ENCODE peak calls at places on chromosome 9, in six cellular contexts. Z, M, Y, A, X and J are unnamed samples. For H3K4me1, the result is how much of the 10 kb centered on the place peaks cover.

GRCh38 chr9:10387282-10387681 is 225.5 kb downstream of the PTPRD start:
- DNase-seq in A (no peak), Y (no peak), Z (no peak), X (no peak), M (peak), J (no peak)

GRCh38 chr9:123063172-123063508 is 29.7 kb downstream of the GPR21 start:
- DNase-seq in Z (no peak), A (no peak), M (no peak), Y (no peak), X (no peak), J (no peak)

GRCh38 chr9:35042081-35042604 is 30.3 kb downstream of the VCP start:
- DNase-seq in Y (no peak), Z (no peak), A (peak), X (no peak), M (no peak), J (no peak)

GRCh38 chr9:13213337-13213736 is 66.2 kb downstream of the MPDZ start:
- DNase-seq in Z (no peak), A (no peak), M (no peak), Y (no peak), X (no peak), J (no peak)

GRCh38 chr9:127731938-127732337 is 3.2 kb downstream of the TOR2A start:
- DNase-seq in Y (no peak), M (no peak), A (no peak), Z (no peak), X (no peak), J (no peak)

GRCh38 chr9:32533338-32533737 is 7.3 kb upstream of the RIGI start:
- DNase-seq in X (no peak), Z (no peak), M (no peak), A (no peak), Y (no peak), J (no peak)

GRCh38 chr9:84339951-84340350 is 607 bp downstream of the SLC28A3 start:
- DNase-seq in M (no peak), Z (peak), X (peak), Y (peak), A (no peak), J (no peak)

GRCh38 chr9:99312736-99313135 is 90.7 kb downstream of the SEC61B start:
- DNase-seq in Y (no peak), A (no peak), M (no peak), X (no peak), Z (no peak), J (no peak)

GRCh38 chr9:98866435-98867108 is 59.1 kb downstream of the GALNT12 start:
- DNase-seq in Y (no peak), X (no peak), Z (no peak), M (no peak), A (no peak), J (no peak)

GRCh38 chr9:2083552-2083951 is 68.4 kb downstream of the SMARCA2 start:
- DNase-seq in M (no peak), Z (no peak), A (no peak), X (no peak), Y (no peak), J (no peak)

GRCh38 chr9:29322240-29322639 is 1749.0 kb upstream of the C9orf72 start:
- DNase-seq in Z (no peak), A (no peak), X (no peak), M (no peak), Y (no peak), J (no peak)

GRCh38 chr9:6567140-6567591 is 78.4 kb downstream of the GLDC start:
- DNase-seq in Y (no peak), A (no peak), X (no peak), M (no peak), Z (no peak), J (no peak)

GRCh38 chr9:134630393-134630790 is 11.2 kb upstream of the COL5A1 start:
- DNase-seq in M (peak), Z (no peak), X (peak), Y (no peak), A (no peak), J (no peak)

GRCh38 chr9:129560849-129561248 is 60.1 kb downstream of the C9orf50 start:
- DNase-seq in A (no peak), Y (peak), M (no peak), Z (no peak), X (no peak), J (no peak)

GRCh38 chr9:134325096-134325812 is 1.0 kb upstream of the RXRA start:
- DNase-seq in X (peak), Y (peak), Z (peak), A (peak), M (no peak), J (no peak)

GRCh38 chr9:1962036-1962535 is 53.1 kb upstream of the SMARCA2 start:
- DNase-seq in M (no peak), X (no peak), Y (no peak), Z (no peak), A (no peak), J (no peak)

GRCh38 chr9:12740845-12741244 is 34.0 kb upstream of the LURAP1L start:
- DNase-seq in A (no peak), M (no peak), Z (no peak), X (no peak), Y (no peak), J (no peak)

GRCh38 chr9:38309324-38310195 is 82.9 kb upstream of the ALDH1B1 start:
- DNase-seq in Z (no peak), M (no peak), A (no peak), X (no peak), Y (no peak), J (no peak)

GRCh38 chr9:128987800-128988199 is 40.3 kb downstream of the NUP188 start:
- DNase-seq in Z (peak), Y (no peak), M (no peak), A (no peak), X (no peak), J (no peak)

GRCh38 chr9:114417511-114417910 is 29.7 kb upstream of the AKNA start:
- DNase-seq in A (no peak), Z (no peak), Y (no peak), M (no peak), X (no peak), J (no peak)

GRCh38 chr9:78575041-78575440 is 278.1 kb downstream of the PSAT1 start:
- DNase-seq in Z (no peak), M (no peak), Y (no peak), A (no peak), X (no peak), J (no peak)

GRCh38 chr9:96321515-96321914 is 19.5 kb upstream of the HSD17B3 start:
- DNase-seq in Z (no peak), X (no peak), M (peak), Y (no peak), A (no peak), J (no peak)

GRCh38 chr9:503881-504852 is 289.5 kb downstream of the DOCK8 start:
- DNase-seq in M (peak), Y (peak), Z (peak), X (peak), A (peak), J (peak)

GRCh38 chr9:79766091-79766490 is 194.3 kb downstream of the TLE4 start:
- DNase-seq in Z (no peak), A (no peak), M (no peak), X (no peak), Y (no peak), J (no peak)

GRCh38 chr9:114138537-114138936 is 16.8 kb upstream of the COL27A1 start:
- DNase-seq in X (peak), M (no peak), Z (no peak), A (no peak), Y (peak), J (no peak)

GRCh38 chr9:86126998-86127972 is 27.9 kb upstream of the GOLM1 start:
- DNase-seq in Z (peak), Y (peak), M (peak), X (peak), A (peak), J (no peak)

GRCh38 chr9:86792136-86792535 is 155.2 kb downstream of the GAS1 start:
- DNase-seq in Z (no peak), A (no peak), X (no peak), Y (no peak), M (no peak), J (no peak)

GRCh38 chr9:129341197-129341990 is 163.3 kb upstream of the IER5L start:
- DNase-seq in X (peak), M (no peak), A (no peak), Y (no peak), Z (no peak), J (no peak)

GRCh38 chr9:68780735-68781134 is 75.7 kb downstream of the PIP5K1B start:
- DNase-seq in X (no peak), M (no peak), A (no peak), Y (no peak), Z (no peak), J (no peak)

GRCh38 chr9:96567203-96567700 is 52.4 kb downstream of the CDC14B start:
- DNase-seq in Y (no peak), Z (no peak), X (no peak), A (no peak), M (peak), J (peak)

GRCh38 chr9:6703898-6704639 is 53.7 kb upstream of the KDM4C start:
- DNase-seq in X (peak), A (no peak), M (peak), Z (peak), Y (peak), J (peak)

GRCh38 chr9:106755727-106756126 is 107.2 kb upstream of the ZNF462 start:
- DNase-seq in Z (no peak), A (peak), M (no peak), Y (peak), X (no peak), J (no peak)

GRCh38 chr9:87034891-87035290 is 87.6 kb upstream of the GAS1 start:
- DNase-seq in Z (no peak), Y (no peak), X (no peak), M (no peak), A (no peak), J (no peak)

GRCh38 chr9:14902561-14902960 is 7.7 kb downstream of the FREM1 start:
- DNase-seq in M (no peak), Y (no peak), X (no peak), A (no peak), Z (no peak), J (no peak)

GRCh38 chr9:89649045-89649691 is 44.4 kb downstream of the GADD45G start:
- DNase-seq in Y (no peak), M (no peak), A (no peak), Z (no peak), X (no peak), J (no peak)

GRCh38 chr9:121718063-121718462 is 66.6 kb downstream of the DAB2IP start:
- DNase-seq in X (peak), Z (peak), Y (peak), M (no peak), A (no peak), J (no peak)

GRCh38 chr9:93267681-93268505 is 84.0 kb downstream of the WNK2 start:
- DNase-seq in X (peak), M (no peak), Y (no peak), A (no peak), Z (no peak), J (no peak)
- H3K4me1 ChIP-seq in X (under half), M (under half), Y (under half), A (under half), Z (under half), J (under half)

GRCh38 chr9:137035507-137035834 is 3.6 kb upstream of the FUT7 start:
- DNase-seq in A (no peak), Z (no peak), M (no peak), Y (no peak), X (no peak), J (no peak)
- H3K4me1 ChIP-seq in A (under half), Z (under half), M (under half), Y (under half), X (under half), J (under half)

GRCh38 chr9:120389867-120390266 is 190.1 kb downstream of the CDK5RAP2 start:
- DNase-seq in X (no peak), Y (no peak), A (no peak), Z (no peak), M (no peak), J (no peak)
- H3K4me1 ChIP-seq in X (under half), Y (under half), A (under half), Z (under half), M (under half), J (under half)

GRCh38 chr9:133142657-133143592 is 20.8 kb downstream of the GBGT1 start:
- DNase-seq in Y (no peak), A (no peak), X (peak), M (no peak), Z (no peak), J (no peak)
- H3K4me1 ChIP-seq in Y (half or more), A (under half), X (under half), M (under half), Z (under half), J (half or more)

GRCh38 chr9:131404987-131405386 is 11.1 kb downstream of the PRRC2B start:
- DNase-seq in M (no peak), Y (no peak), Z (no peak), X (no peak), A (no peak), J (no peak)
- H3K4me1 ChIP-seq in M (under half), Y (half or more), Z (half or more), X (under half), A (under half), J (half or more)

DNA sequence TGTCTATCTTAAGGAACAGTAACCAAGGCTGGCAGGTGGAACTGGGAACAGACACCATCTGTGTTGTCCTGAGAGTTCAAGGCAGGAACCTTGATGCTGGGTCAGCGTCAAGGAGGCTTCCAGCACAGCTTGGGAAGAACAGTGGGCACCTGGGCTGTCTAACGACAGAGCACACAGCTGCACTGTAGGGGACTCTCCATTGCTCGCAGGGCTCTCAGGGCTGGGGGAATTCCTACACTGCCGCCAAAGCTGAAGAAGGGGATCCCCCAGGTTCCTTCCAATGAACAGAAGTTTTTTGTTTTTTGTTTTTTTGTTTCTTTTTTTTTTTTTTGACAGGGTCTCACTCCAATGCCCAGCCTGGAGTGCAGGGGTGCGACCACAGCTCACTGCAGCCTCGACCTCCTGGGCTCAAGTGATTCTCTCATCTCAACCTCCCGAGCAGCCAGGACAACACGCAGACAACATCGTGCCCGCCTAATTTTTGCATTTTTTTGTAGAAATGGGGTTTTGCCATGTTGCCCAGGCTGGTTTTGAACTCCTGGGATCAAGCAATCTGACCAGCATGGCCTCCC is 81.9 kb downstream of the PTPN3 start:
- DNase-seq in A (no peak), Z (no peak), Y (no peak), X (no peak), M (no peak), J (no peak)
- H3K4me1 ChIP-seq in A (under half), Z (under half), Y (under half), X (under half), M (under half), J (under half)